ENCODE peak calls at places on chromosomes 6 and 20, in ten cellular contexts. One of them, this sample, is unnamed.

GRCh38 chr6:89081423-89082322 is 1.1 kb downstream of the PNRC1 start:
- DNase-seq in CD4-positive, CD25-positive, alpha-beta regulatory T cell: peak; percentile 97
- DNase-seq in endothelial cell of umbilical vein: peak; percentile 97
- DNase-seq in mammary epithelial cell: peak; percentile 92
- DNase-seq in heart right ventricle: peak; percentile 100
- DNase-seq in psoas muscle: peak; percentile 100
- DNase-seq in A549: peak; percentile 79
- DNase-seq in ovary: peak; percentile 99
- DNase-seq in HCT116: peak; percentile 87
- DNase-seq in H1: peak; percentile 71
- DNase-seq in this sample: peak; percentile 98

GRCh38 chr6:13480631-13481501 is 6.5 kb downstream of the GFOD1 start:
- DNase-seq in CD4-positive, CD25-positive, alpha-beta regulatory T cell: no peak
- DNase-seq in HCT116: no peak
- DNase-seq in ovary: no peak
- DNase-seq in A549: no peak
- DNase-seq in psoas muscle: no peak
- DNase-seq in endothelial cell of umbilical vein: peak; percentile 26
- DNase-seq in heart right ventricle: no peak
- DNase-seq in H1: no peak
- DNase-seq in mammary epithelial cell: peak; percentile 33
- DNase-seq in this sample: no peak

GRCh38 chr6:105459049-105459448 is 56.2 kb upstream of the PREP start:
- DNase-seq in heart right ventricle: no peak
- DNase-seq in A549: no peak
- DNase-seq in psoas muscle: no peak
- DNase-seq in ovary: no peak
- DNase-seq in endothelial cell of umbilical vein: peak; percentile 22
- DNase-seq in HCT116: no peak
- DNase-seq in mammary epithelial cell: peak; percentile 65
- DNase-seq in H1: no peak
- DNase-seq in CD4-positive, CD25-positive, alpha-beta regulatory T cell: peak; percentile 11
- DNase-seq in this sample: no peak

GRCh38 chr20:45036044-45036755 is 64.7 kb downstream of the KCNS1 start:
- DNase-seq in psoas muscle: no peak
- DNase-seq in H1: no peak
- DNase-seq in ovary: peak; percentile 28
- DNase-seq in mammary epithelial cell: peak; percentile 74
- DNase-seq in A549: no peak
- DNase-seq in endothelial cell of umbilical vein: peak; percentile 21
- DNase-seq in CD4-positive, CD25-positive, alpha-beta regulatory T cell: no peak
- DNase-seq in heart right ventricle: no peak
- DNase-seq in HCT116: peak; percentile 74
- DNase-seq in this sample: no peak

GRCh38 chr20:4435210-4435609 is 286.5 kb upstream of the PRND start:
- DNase-seq in A549: no peak
- DNase-seq in HCT116: no peak
- DNase-seq in heart right ventricle: no peak
- DNase-seq in mammary epithelial cell: no peak
- DNase-seq in ovary: no peak
- DNase-seq in psoas muscle: no peak
- DNase-seq in CD4-positive, CD25-positive, alpha-beta regulatory T cell: no peak
- DNase-seq in endothelial cell of umbilical vein: no peak
- DNase-seq in H1: no peak
- DNase-seq in this sample: no peak

GRCh38 chr6:25381077-25381476 is 101.9 kb downstream of the CARMIL1 start:
- DNase-seq in psoas muscle: no peak
- DNase-seq in A549: no peak
- DNase-seq in CD4-positive, CD25-positive, alpha-beta regulatory T cell: no peak
- DNase-seq in heart right ventricle: no peak
- DNase-seq in mammary epithelial cell: no peak
- DNase-seq in endothelial cell of umbilical vein: no peak
- DNase-seq in H1: no peak
- DNase-seq in HCT116: no peak
- DNase-seq in ovary: no peak
- DNase-seq in this sample: no peak

GRCh38 chr6:89146748-89147715 is 1.2 kb downstream of the PM20D2 start:
- DNase-seq in heart right ventricle: no peak
- DNase-seq in endothelial cell of umbilical vein: peak; percentile 47
- DNase-seq in CD4-positive, CD25-positive, alpha-beta regulatory T cell: no peak
- DNase-seq in A549: peak; percentile 6
- DNase-seq in HCT116: peak; percentile 18
- DNase-seq in mammary epithelial cell: peak; percentile 37
- DNase-seq in H1: no peak
- DNase-seq in ovary: no peak
- DNase-seq in psoas muscle: peak; percentile 70
- DNase-seq in this sample: no peak

GRCh38 chr6:140846518-140847277 is 1286.0 kb upstream of the GJE1 start:
- DNase-seq in CD4-positive, CD25-positive, alpha-beta regulatory T cell: no peak
- DNase-seq in HCT116: no peak
- DNase-seq in endothelial cell of umbilical vein: peak; percentile 64
- DNase-seq in A549: no peak
- DNase-seq in H1: no peak
- DNase-seq in ovary: no peak
- DNase-seq in mammary epithelial cell: peak; percentile 37
- DNase-seq in psoas muscle: no peak
- DNase-seq in heart right ventricle: no peak
- DNase-seq in this sample: no peak

GRCh38 chr20:49581482-49581881 is 13.5 kb upstream of the PTGIS start:
- DNase-seq in A549: no peak
- DNase-seq in ovary: no peak
- DNase-seq in HCT116: no peak
- DNase-seq in CD4-positive, CD25-positive, alpha-beta regulatory T cell: no peak
- DNase-seq in H1: no peak
- DNase-seq in mammary epithelial cell: no peak
- DNase-seq in heart right ventricle: no peak
- DNase-seq in psoas muscle: no peak
- DNase-seq in endothelial cell of umbilical vein: no peak
- DNase-seq in this sample: no peak

GRCh38 chr20:49583669-49584417 is 15.9 kb upstream of the PTGIS start:
- DNase-seq in mammary epithelial cell: peak; percentile 8
- DNase-seq in ovary: peak; percentile 84
- DNase-seq in HCT116: no peak
- DNase-seq in A549: peak; percentile 82
- DNase-seq in endothelial cell of umbilical vein: peak; percentile 92
- DNase-seq in H1: no peak
- DNase-seq in heart right ventricle: peak; percentile 73
- DNase-seq in CD4-positive, CD25-positive, alpha-beta regulatory T cell: no peak
- DNase-seq in psoas muscle: peak; percentile 88
- DNase-seq in this sample: no peak

GRCh38 chr20:49583343-49583668 is 15.4 kb upstream of the PTGIS start:
- DNase-seq in HCT116: no peak
- DNase-seq in ovary: no peak
- DNase-seq in psoas muscle: no peak
- DNase-seq in heart right ventricle: no peak
- DNase-seq in A549: no peak
- DNase-seq in H1: no peak
- DNase-seq in CD4-positive, CD25-positive, alpha-beta regulatory T cell: no peak
- DNase-seq in mammary epithelial cell: no peak
- DNase-seq in endothelial cell of umbilical vein: no peak
- DNase-seq in this sample: no peak

GRCh38 chr20:49580818-49581174 is 12.9 kb upstream of the PTGIS start:
- DNase-seq in ovary: no peak
- DNase-seq in H1: no peak
- DNase-seq in psoas muscle: no peak
- DNase-seq in HCT116: no peak
- DNase-seq in heart right ventricle: no peak
- DNase-seq in mammary epithelial cell: no peak
- DNase-seq in endothelial cell of umbilical vein: no peak
- DNase-seq in CD4-positive, CD25-positive, alpha-beta regulatory T cell: no peak
- DNase-seq in A549: no peak
- DNase-seq in this sample: no peak

GRCh38 chr20:49582413-49583334 is 14.7 kb upstream of the PTGIS start:
- DNase-seq in CD4-positive, CD25-positive, alpha-beta regulatory T cell: no peak
- DNase-seq in endothelial cell of umbilical vein: no peak
- DNase-seq in H1: no peak
- DNase-seq in mammary epithelial cell: no peak
- DNase-seq in psoas muscle: no peak
- DNase-seq in HCT116: no peak
- DNase-seq in A549: no peak
- DNase-seq in heart right ventricle: no peak
- DNase-seq in ovary: no peak
- DNase-seq in this sample: no peak
- H3K27ac ChIP-seq in CD4-positive, CD25-positive, alpha-beta regulatory T cell: no peak overlapping the region
- H3K27ac ChIP-seq in endothelial cell of umbilical vein: no peak overlapping the region
- H3K27ac ChIP-seq in H1: no peak overlapping the region
- H3K27ac ChIP-seq in mammary epithelial cell: no peak overlapping the region
- H3K27ac ChIP-seq in psoas muscle: no peak overlapping the region
- H3K27ac ChIP-seq in HCT116: no peak overlapping the region
- H3K27ac ChIP-seq in A549: peak overlapping the region; percentile 88
- H3K27ac ChIP-seq in heart right ventricle: peak overlapping the region; percentile 74
- H3K27ac ChIP-seq in ovary: peak overlapping the region; percentile 87
- H3K27ac ChIP-seq in this sample: no peak overlapping the region

DNA sequence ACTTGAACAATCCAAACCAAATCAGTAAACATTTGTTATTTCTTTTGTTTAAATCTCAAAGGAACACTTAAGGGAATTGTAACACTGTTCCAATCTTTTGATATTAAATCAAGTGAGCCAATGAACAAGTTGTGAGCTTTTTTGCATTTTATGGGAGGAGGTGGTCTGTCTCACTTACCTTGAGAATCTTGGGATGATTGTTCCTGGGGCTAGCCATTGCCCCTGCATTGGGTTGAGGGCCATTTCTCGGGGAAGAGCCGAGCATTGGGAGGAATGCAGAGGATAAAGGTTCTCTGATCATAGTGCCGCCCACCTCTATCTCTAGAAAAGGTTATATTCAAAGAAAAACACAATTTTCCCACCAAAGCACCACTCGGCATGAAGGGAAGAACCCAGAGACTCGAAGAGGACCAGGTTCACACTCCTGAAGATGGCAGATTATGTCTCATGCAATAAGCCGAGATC is 13.8 kb upstream of the TFB1M start:
- DNase-seq in heart right ventricle: no peak
- DNase-seq in endothelial cell of umbilical vein: no peak
- DNase-seq in ovary: no peak
- DNase-seq in H1: no peak
- DNase-seq in A549: no peak
- DNase-seq in CD4-positive, CD25-positive, alpha-beta regulatory T cell: no peak
- DNase-seq in mammary epithelial cell: no peak
- DNase-seq in psoas muscle: no peak
- DNase-seq in HCT116: no peak
- DNase-seq in this sample: no peak
- H3K27ac ChIP-seq in heart right ventricle: no peak overlapping the region
- H3K27ac ChIP-seq in endothelial cell of umbilical vein: peak overlapping the region; percentile 11
- H3K27ac ChIP-seq in ovary: no peak overlapping the region
- H3K27ac ChIP-seq in H1: no peak overlapping the region
- H3K27ac ChIP-seq in A549: peak overlapping the region; percentile 81
- H3K27ac ChIP-seq in CD4-positive, CD25-positive, alpha-beta regulatory T cell: no peak overlapping the region
- H3K27ac ChIP-seq in mammary epithelial cell: no peak overlapping the region
- H3K27ac ChIP-seq in psoas muscle: no peak overlapping the region
- H3K27ac ChIP-seq in HCT116: no peak overlapping the region
- H3K27ac ChIP-seq in this sample: no peak overlapping the region

GRCh38 chr6:3032986-3033385 is 33.3 kb downstream of the NQO2 start:
- DNase-seq in HCT116: no peak
- DNase-seq in CD4-positive, CD25-positive, alpha-beta regulatory T cell: no peak
- DNase-seq in mammary epithelial cell: peak; percentile 50
- DNase-seq in H1: no peak
- DNase-seq in endothelial cell of umbilical vein: no peak
- DNase-seq in heart right ventricle: no peak
- DNase-seq in psoas muscle: no peak
- DNase-seq in ovary: no peak
- DNase-seq in A549: no peak
- DNase-seq in this sample: no peak

GRCh38 chr6:3023663-3024483 is 24.2 kb downstream of the NQO2 start:
- DNase-seq in endothelial cell of umbilical vein: peak; percentile 65
- DNase-seq in A549: peak; percentile 80
- DNase-seq in heart right ventricle: peak; percentile 94
- DNase-seq in CD4-positive, CD25-positive, alpha-beta regulatory T cell: peak; percentile 75
- DNase-seq in HCT116: peak; percentile 73
- DNase-seq in ovary: peak; percentile 91
- DNase-seq in psoas muscle: peak; percentile 98
- DNase-seq in H1: peak; percentile 75
- DNase-seq in mammary epithelial cell: peak; percentile 86
- DNase-seq in this sample: peak; percentile 78

GRCh38 chr6:3031857-3032256 is 32.2 kb downstream of the NQO2 start:
- DNase-seq in A549: no peak
- DNase-seq in CD4-positive, CD25-positive, alpha-beta regulatory T cell: no peak
- DNase-seq in H1: no peak
- DNase-seq in psoas muscle: no peak
- DNase-seq in ovary: no peak
- DNase-seq in mammary epithelial cell: no peak
- DNase-seq in heart right ventricle: no peak
- DNase-seq in endothelial cell of umbilical vein: no peak
- DNase-seq in HCT116: no peak
- DNase-seq in this sample: no peak

GRCh38 chr6:3022765-3023662 is 23.3 kb downstream of the NQO2 start:
- DNase-seq in heart right ventricle: peak; percentile 29
- DNase-seq in H1: no peak
- DNase-seq in mammary epithelial cell: peak; percentile 32
- DNase-seq in A549: no peak
- DNase-seq in psoas muscle: no peak
- DNase-seq in ovary: no peak
- DNase-seq in HCT116: no peak
- DNase-seq in endothelial cell of umbilical vein: no peak
- DNase-seq in CD4-positive, CD25-positive, alpha-beta regulatory T cell: no peak
- DNase-seq in this sample: peak; percentile 15

DNA sequence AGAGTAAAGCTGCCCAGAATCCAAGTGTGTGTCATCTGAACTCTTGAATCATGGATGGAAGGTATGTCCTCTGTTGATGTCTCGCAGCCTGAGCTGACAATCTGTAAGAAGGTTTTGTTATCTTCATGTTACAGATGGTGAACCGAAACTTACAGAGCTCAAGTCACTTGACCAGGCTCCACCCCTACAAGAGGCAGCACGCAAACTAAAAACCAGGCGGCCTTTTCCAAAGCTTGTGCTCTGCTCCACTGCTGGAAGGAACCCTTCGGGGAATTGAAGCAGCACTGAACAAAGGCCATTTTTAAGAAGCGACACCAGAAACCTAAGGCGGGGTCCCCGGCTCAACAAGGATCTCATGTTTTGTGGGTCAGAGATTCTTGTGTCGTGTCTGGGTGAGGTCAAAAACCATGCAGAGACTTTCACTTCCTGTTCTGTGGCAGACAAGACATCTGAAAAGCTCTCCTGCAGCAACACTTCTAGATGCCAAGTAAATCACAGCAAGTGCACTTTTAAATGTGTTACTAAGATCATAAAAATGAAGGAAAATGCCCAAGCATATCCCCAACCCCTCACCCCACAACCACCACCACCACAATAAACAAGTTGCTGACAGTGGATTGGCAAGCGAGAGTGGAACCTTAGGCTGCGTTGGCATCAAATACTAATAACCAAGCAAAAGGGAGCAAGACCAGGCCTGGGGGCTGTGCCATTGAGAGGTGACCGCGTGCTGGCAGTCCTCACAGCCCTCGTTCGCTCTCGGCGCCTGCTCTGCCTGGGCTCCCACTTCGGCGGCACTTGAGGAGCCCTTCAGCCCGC is 27.3 kb downstream of the NQO2 start:
- DNase-seq in mammary epithelial cell: no peak
- DNase-seq in heart right ventricle: no peak
- DNase-seq in CD4-positive, CD25-positive, alpha-beta regulatory T cell: no peak
- DNase-seq in endothelial cell of umbilical vein: no peak
- DNase-seq in psoas muscle: no peak
- DNase-seq in ovary: no peak
- DNase-seq in H1: no peak
- DNase-seq in A549: no peak
- DNase-seq in HCT116: no peak
- DNase-seq in this sample: peak; percentile 48
- H3K27ac ChIP-seq in mammary epithelial cell: no peak overlapping the region
- H3K27ac ChIP-seq in heart right ventricle: peak overlapping the region; percentile 88
- H3K27ac ChIP-seq in CD4-positive, CD25-positive, alpha-beta regulatory T cell: peak overlapping the region; percentile 66
- H3K27ac ChIP-seq in endothelial cell of umbilical vein: no peak overlapping the region
- H3K27ac ChIP-seq in psoas muscle: no peak overlapping the region
- H3K27ac ChIP-seq in ovary: no peak overlapping the region
- H3K27ac ChIP-seq in H1: no peak overlapping the region
- H3K27ac ChIP-seq in A549: no peak overlapping the region
- H3K27ac ChIP-seq in HCT116: no peak overlapping the region
- H3K27ac ChIP-seq in this sample: peak overlapping the region; percentile 59

GRCh38 chr6:75428204-75428603 is 65.4 kb downstream of the FILIP1 start:
- DNase-seq in heart right ventricle: no peak
- DNase-seq in H1: no peak
- DNase-seq in endothelial cell of umbilical vein: no peak
- DNase-seq in mammary epithelial cell: no peak
- DNase-seq in CD4-positive, CD25-positive, alpha-beta regulatory T cell: no peak
- DNase-seq in psoas muscle: no peak
- DNase-seq in ovary: no peak
- DNase-seq in A549: no peak
- DNase-seq in HCT116: no peak
- DNase-seq in this sample: no peak

GRCh38 chr6:75429304-75429703 is 64.3 kb downstream of the FILIP1 start:
- DNase-seq in heart right ventricle: no peak
- DNase-seq in psoas muscle: no peak
- DNase-seq in endothelial cell of umbilical vein: no peak
- DNase-seq in mammary epithelial cell: no peak
- DNase-seq in A549: no peak
- DNase-seq in H1: no peak
- DNase-seq in CD4-positive, CD25-positive, alpha-beta regulatory T cell: no peak
- DNase-seq in HCT116: no peak
- DNase-seq in ovary: no peak
- DNase-seq in this sample: no peak

GRCh38 chr6:75427342-75427741 is 66.3 kb downstream of the FILIP1 start:
- DNase-seq in HCT116: no peak
- DNase-seq in H1: no peak
- DNase-seq in mammary epithelial cell: no peak
- DNase-seq in A549: no peak
- DNase-seq in endothelial cell of umbilical vein: no peak
- DNase-seq in heart right ventricle: no peak
- DNase-seq in psoas muscle: no peak
- DNase-seq in CD4-positive, CD25-positive, alpha-beta regulatory T cell: no peak
- DNase-seq in ovary: no peak
- DNase-seq in this sample: no peak

GRCh38 chr6:75430631-75431345 is 62.8 kb downstream of the FILIP1 start:
- DNase-seq in H1: no peak
- DNase-seq in mammary epithelial cell: no peak
- DNase-seq in HCT116: no peak
- DNase-seq in CD4-positive, CD25-positive, alpha-beta regulatory T cell: no peak
- DNase-seq in psoas muscle: no peak
- DNase-seq in heart right ventricle: no peak
- DNase-seq in ovary: no peak
- DNase-seq in endothelial cell of umbilical vein: peak; percentile 85
- DNase-seq in A549: no peak
- DNase-seq in this sample: no peak

GRCh38 chr6:75431379-75431778 is 62.2 kb downstream of the FILIP1 start:
- DNase-seq in psoas muscle: peak; percentile 69
- DNase-seq in endothelial cell of umbilical vein: peak; percentile 77
- DNase-seq in A549: no peak
- DNase-seq in HCT116: no peak
- DNase-seq in heart right ventricle: peak; percentile 23
- DNase-seq in ovary: no peak
- DNase-seq in CD4-positive, CD25-positive, alpha-beta regulatory T cell: no peak
- DNase-seq in H1: no peak
- DNase-seq in mammary epithelial cell: peak; percentile 9
- DNase-seq in this sample: no peak
- H3K27ac ChIP-seq in psoas muscle: peak overlapping the region; percentile 80
- H3K27ac ChIP-seq in endothelial cell of umbilical vein: peak overlapping the region; percentile 15
- H3K27ac ChIP-seq in A549: peak overlapping the region; percentile 48
- H3K27ac ChIP-seq in HCT116: no peak overlapping the region
- H3K27ac ChIP-seq in heart right ventricle: peak overlapping the region; percentile 79
- H3K27ac ChIP-seq in ovary: peak overlapping the region; percentile 46
- H3K27ac ChIP-seq in CD4-positive, CD25-positive, alpha-beta regulatory T cell: no peak overlapping the region
- H3K27ac ChIP-seq in H1: no peak overlapping the region
- H3K27ac ChIP-seq in mammary epithelial cell: no peak overlapping the region
- H3K27ac ChIP-seq in this sample: no peak overlapping the region